ENCODE peak calls at places on chromosomes 12 and 14, in five cellular contexts. S is lung, Y is neural progenitor cell, N is foreskin fibroblast, B is GM13977. Q is an unnamed sample.

GRCh38 chr12:62957233-62957953 is 22.4 kb upstream of the PPM1H start:
- DNase-seq in S (no peak), Y (no peak), N (no peak), B (no peak), Q (no peak)

GRCh38 chr12:9118161-9118560 is 2.4 kb upstream of the A2M start:
- DNase-seq in S (no peak), Y (no peak), N (no peak), B (no peak), Q (no peak)

GRCh38 chr12:104784592-104784991 is 173.5 kb downstream of the SLC41A2 start:
- DNase-seq in S (no peak), Y (peak), N (no peak), B (no peak), Q (no peak)

GRCh38 chr14:49940805-49941421 is 48.0 kb downstream of the ARF6 start:
- DNase-seq in S (no peak), Y (no peak), N (peak), B (no peak), Q (no peak)

GRCh38 chr12:52082988-52083637 is 3.6 kb downstream of the SMIM41 start:
- DNase-seq in S (peak), Y (peak), N (peak), B (peak), Q (peak)

GRCh38 chr14:24068711-24069410 is 2.5 kb upstream of the CPNE6 start:
- DNase-seq in S (no peak), Y (no peak), N (no peak), B (no peak), Q (no peak)

GRCh38 chr14:21025374-21026151 is 702 bp upstream of the NDRG2 start:
- DNase-seq in S (no peak), Y (peak), N (no peak), B (no peak), Q (no peak)

GRCh38 chr12:59595557-59596231 is at the start of gene SLC16A7:
- DNase-seq in S (peak), Y (no peak), N (peak), B (peak), Q (peak)

GRCh38 chr12:52494518-52494917 is 1.5 kb upstream of the KRT6A start:
- DNase-seq in S (peak), Y (no peak), N (no peak), B (no peak), Q (no peak)

GRCh38 chr12:31742891-31743290 is 14.1 kb upstream of the AMN1 start:
- DNase-seq in S (no peak), Y (no peak), N (no peak), B (no peak), Q (no peak)

GRCh38 chr14:66982247-66982646 is 207.0 kb upstream of the GARIN2 start:
- DNase-seq in S (no peak), Y (no peak), N (no peak), B (no peak), Q (no peak)

GRCh38 chr12:48957141-48958048 is at the start of gene ARF3:
- DNase-seq in S (peak), Y (peak), N (peak), B (peak), Q (peak)

GRCh38 chr12:48958049-48958388 is 732 bp upstream of the ARF3 start:
- DNase-seq in S (no peak), Y (no peak), N (no peak), B (no peak), Q (no peak)

GRCh38 chr12:48954061-48954460 is 3.2 kb downstream of the ARF3 start:
- DNase-seq in S (no peak), Y (no peak), N (no peak), B (no peak), Q (no peak)

GRCh38 chr12:48954781-48955501 is 2.3 kb downstream of the ARF3 start:
- DNase-seq in S (no peak), Y (no peak), N (no peak), B (no peak), Q (no peak)

GRCh38 chr12:48956279-48957140 is 777 bp downstream of the ARF3 start:
- DNase-seq in S (peak), Y (peak), N (peak), B (peak), Q (peak)
- TF ChIP-seq CTCF in S (no peak), Y (peak), N (no peak), B (peak), Q (no peak)

GRCh38 chr14:34872822-34873590 is 2.2 kb downstream of the BAZ1A start:
- DNase-seq in S (no peak), Y (peak), N (no peak), B (peak), Q (peak)

GRCh38 chr14:34875031-34875922 is at the start of gene BAZ1A:
- DNase-seq in S (peak), Y (peak), N (peak), B (peak), Q (peak)

GRCh38 chr14:34873591-34874385 is 1.4 kb downstream of the BAZ1A start:
- DNase-seq in S (peak), Y (peak), N (peak), B (peak), Q (peak)

DNA sequence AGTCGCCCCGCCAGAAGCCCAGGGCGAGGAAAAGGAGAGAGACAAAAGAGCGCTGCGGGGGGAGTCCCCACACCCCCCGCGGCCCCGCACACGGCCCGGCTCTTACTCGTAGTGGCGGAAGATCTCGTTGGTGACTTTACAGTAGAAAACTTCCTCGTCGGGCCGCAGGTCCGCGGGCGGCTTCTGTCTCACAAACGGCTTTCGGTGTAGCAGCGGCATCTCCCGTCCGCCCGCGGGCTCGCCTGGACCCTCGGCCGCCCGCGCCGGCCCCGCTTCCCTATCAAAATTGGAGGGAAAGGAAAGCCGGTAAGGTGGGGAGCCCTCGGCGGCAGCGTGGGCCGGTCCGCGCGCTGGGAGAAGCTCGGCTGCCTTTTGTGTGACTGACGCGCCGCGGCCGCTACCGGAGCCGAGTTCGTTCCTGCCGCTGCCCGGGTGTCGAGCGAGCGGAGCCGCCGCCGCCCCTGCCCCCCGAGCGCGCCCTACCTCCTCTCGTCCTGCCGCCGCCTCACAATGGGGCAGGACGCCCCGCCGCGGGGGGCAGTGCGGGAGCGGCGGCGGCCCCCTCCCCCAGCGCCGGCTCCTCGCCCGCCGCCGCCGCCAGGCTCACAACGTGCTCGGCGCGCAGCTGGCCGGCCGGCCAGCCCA is 652 bp downstream of the BAZ1A start:
- DNase-seq in S (peak), Y (peak), N (peak), B (peak), Q (peak)
- TF ChIP-seq CTCF in S (no peak), Y (no peak), N (no peak), B (peak), Q (no peak)

DNA sequence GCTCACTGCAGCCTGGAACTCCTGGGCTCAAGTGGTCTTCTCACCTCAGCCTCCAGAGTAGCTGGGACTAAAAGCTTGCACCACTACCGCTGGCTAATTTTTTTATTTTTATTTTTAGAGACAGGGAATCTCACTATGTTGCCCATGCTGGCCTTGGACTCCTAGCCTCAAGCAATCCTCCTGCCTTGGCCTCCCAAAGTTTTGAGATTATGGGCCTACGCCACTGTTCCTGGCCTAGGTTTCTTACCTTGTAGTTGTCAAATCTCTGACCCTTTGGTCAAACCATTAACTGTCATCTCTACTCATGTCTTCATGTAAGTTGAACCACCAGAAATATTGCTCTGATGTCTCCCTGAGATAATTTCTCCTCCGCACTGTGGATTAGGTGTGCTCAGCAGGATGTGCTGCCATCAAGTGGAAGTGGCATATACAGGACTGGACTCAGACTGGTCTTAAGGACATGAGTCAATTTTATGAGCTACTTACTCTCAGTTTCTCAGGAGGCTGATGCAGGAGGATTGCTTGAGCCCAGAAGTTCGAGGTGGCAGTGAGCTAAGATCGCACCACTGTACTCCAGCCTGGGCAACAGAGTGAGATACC is 28.5 kb downstream of the ACTR6 start:
- DNase-seq in S (no peak), Y (no peak), N (no peak), B (no peak), Q (no peak)
- TF ChIP-seq CTCF in S (no peak), Y (no peak), N (no peak), B (peak), Q (no peak)

DNA sequence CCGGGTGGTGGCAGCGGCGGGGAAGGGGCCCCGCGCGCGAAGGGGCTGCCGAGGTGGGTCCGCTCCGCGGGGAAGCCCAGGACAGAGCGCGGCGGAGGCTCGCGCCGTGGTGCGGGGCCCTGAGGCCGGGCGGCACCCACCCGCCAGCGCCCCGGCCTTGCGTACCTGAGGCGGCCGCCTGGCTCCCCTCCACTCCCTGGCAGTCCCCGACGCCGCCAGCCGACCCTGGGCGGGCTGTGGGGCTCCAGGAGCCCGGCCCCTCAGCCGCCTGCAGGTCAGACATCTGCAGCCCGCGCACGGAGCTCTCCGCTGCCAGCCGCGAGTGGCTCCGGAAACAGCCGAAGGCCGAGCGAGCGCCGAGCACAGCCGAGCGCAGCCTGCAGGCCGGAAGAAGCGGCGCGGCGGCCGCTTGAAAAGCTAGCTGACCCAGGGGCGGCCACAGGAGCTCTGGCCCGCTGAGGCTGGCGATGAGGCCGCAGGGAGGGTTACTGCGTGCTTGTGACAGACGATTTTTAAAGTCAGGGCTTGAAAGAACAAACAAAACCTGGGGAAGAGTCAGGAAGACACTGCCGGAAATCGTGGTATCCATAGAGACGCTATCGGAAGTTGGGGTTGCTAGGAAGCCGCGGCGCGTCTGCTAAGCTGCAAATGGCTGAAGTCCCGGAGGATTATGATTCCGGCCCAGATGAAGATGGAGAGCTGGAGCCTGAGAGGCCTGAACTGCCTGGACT is at the start of the genes SAMD15 and TMED8:
- DNase-seq in S (peak), Y (peak), N (peak), B (peak), Q (peak)
- TF ChIP-seq CTCF in S (no peak), Y (peak), N (no peak), B (peak), Q (no peak)

DNA sequence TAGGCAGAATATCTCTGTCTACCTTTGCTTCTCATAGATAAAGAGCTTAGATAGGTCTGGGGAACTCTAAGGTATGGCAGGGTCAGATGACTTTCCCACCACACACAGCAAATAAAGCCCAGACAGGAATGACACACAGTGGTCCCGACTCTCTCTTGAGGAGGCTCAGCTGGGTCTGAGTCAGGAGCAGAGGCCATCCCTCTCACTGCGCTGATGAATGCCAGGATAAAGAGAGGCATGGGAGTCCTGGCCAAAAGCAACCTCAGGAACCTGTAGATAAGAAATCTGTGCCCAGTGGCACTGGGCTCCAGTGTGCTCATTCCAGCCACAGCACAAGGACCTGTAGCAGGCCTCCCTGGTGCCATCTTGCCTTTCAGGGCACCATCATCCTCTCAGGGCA is 129.4 kb upstream of the PARP11 start:
- DNase-seq in S (no peak), Y (no peak), N (no peak), B (no peak), Q (no peak)
- TF ChIP-seq CTCF in S (no peak), Y (no peak), N (no peak), B (no peak), Q (no peak)

DNA sequence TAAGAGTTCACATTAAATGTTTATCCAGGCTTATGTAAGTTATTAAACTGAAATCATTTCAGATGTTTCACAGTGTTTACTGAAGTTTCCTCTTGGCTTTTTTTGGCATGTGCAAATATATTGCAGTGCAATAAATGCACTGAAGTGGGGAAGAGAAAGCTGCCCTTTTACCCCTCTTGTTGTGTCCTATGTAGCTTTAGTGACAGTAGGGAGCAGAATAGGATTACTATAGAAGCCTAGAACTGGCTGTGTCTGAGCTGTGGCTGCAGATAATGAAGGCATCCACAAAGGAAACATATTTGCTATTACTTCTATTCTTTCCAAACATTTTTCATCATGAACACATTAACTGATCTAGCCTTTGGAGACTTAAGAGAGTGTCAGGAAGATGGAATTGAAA is 24.1 kb upstream of the CNTN1 start:
- DNase-seq in S (no peak), Y (no peak), N (no peak), B (no peak), Q (no peak)
- TF ChIP-seq CTCF in S (no peak), Y (peak), N (no peak), B (no peak), Q (no peak)

GRCh38 chr12:40224439-40225291 is at the start of gene LRRK2:
- DNase-seq in S (peak), Y (peak), N (peak), B (peak), Q (peak)
- TF ChIP-seq CTCF in S (no peak), Y (no peak), N (no peak), B (no peak), Q (no peak)